ENCODE peak calls at places on chromosomes 12 and 14, in five cellular contexts. J is WTC11; B is stimulated activated naive CD8-positive, alpha-beta T cell treated with anti-CD3 and anti-CD28 coated beads, Interleukin-15, Interleukin-2, amounts not matched to agents 100 U/mL and 50 U/mL, for 24 hours; M is left ventricle myocardium superior; U is Right ventricle myocardium superior. K is an unnamed sample.

GRCh38 chr14:61537567-61538463 is 157.5 kb upstream of the HIF1A start:
- ATAC-seq in J (peak), B (peak), M (peak), U (peak), K (peak)

GRCh38 chr12:121799175-121799841 is 4.5 kb upstream of the SETD1B start:
- ATAC-seq in J (no peak), B (peak), M (peak), U (peak), K (peak)

GRCh38 chr12:91594715-91595114 is 412.1 kb upstream of the DCN start:
- ATAC-seq in J (no peak), B (no peak), M (no peak), U (no peak), K (no peak)

GRCh38 chr12:107775093-107775721 is 703 bp downstream of the ASCL4 start:
- ATAC-seq in J (peak), B (no peak), M (no peak), U (peak), K (no peak)

GRCh38 chr12:68259318-68259940 is 6.0 kb upstream of the IL22 start:
- ATAC-seq in J (no peak), B (peak), M (no peak), U (no peak), K (peak)

GRCh38 chr14:98864211-98864610 is 407.8 kb downstream of the BCL11B start:
- ATAC-seq in J (no peak), B (no peak), M (no peak), U (no peak), K (no peak)

GRCh38 chr14:105525861-105526780 is at the start of gene TMEM121:
- ATAC-seq in J (peak), B (no peak), M (peak), U (peak), K (peak)

GRCh38 chr12:27821259-27821973 is 41.4 kb upstream of the MANSC4 start:
- ATAC-seq in J (peak), B (no peak), M (peak), U (peak), K (no peak)

GRCh38 chr12:15698377-15698867 is 90.8 kb downstream of the EPS8 start:
- ATAC-seq in J (peak), B (no peak), M (peak), U (peak), K (no peak)

GRCh38 chr12:12979731-12980259 is 20.3 kb downstream of the HEBP1 start:
- ATAC-seq in J (no peak), B (no peak), M (peak), U (peak), K (no peak)